ENCODE peak calls at places on chromosomes 1 and 21, in eight cellular contexts. F is CD8-positive, alpha-beta T cell; N is left lung; W is OCI-LY7; M is IMR-90; D is uterus; H is esophagus muscularis mucosa; O is psoas muscle. X is an unnamed sample. For H3K36me3, the result is how much of the 10 kb centered on the place peaks cover.

GRCh38 chr1:21301794-21302440 is 11.7 kb upstream of the ECE1 start:
- DNase-seq in F (no peak), N (no peak), W (no peak), M (no peak), D (no peak), H (no peak), O (no peak), X (no peak)

GRCh38 chr21:38985423-38986378 is 180.0 kb downstream of the ETS2 start:
- DNase-seq in F (no peak), N (no peak), W (no peak), M (peak), D (peak), H (peak), O (peak), X (peak)

GRCh38 chr1:63414691-63415090 is 47.3 kb downstream of the ALG6 start:
- DNase-seq in F (no peak), N (no peak), W (no peak), M (no peak), D (no peak), H (no peak), O (no peak), X (no peak)

GRCh38 chr1:23525558-23526174 is 5.4 kb downstream of the E2F2 start:
- DNase-seq in F (no peak), N (no peak), W (peak), M (no peak), D (no peak), H (no peak), O (no peak), X (peak)

GRCh38 chr21:25722631-25723030 is 12.1 kb downstream of the ATP5PF start:
- DNase-seq in F (no peak), N (no peak), W (no peak), M (no peak), D (no peak), H (no peak), O (no peak), X (no peak)

GRCh38 chr1:180173952-180174351 is 19.3 kb downstream of the QSOX1 start:
- DNase-seq in F (no peak), N (no peak), W (no peak), M (peak), D (peak), H (no peak), O (peak), X (no peak)

GRCh38 chr1:9490605-9491339 is 48.5 kb upstream of the SLC25A33 start:
- DNase-seq in F (peak), N (peak), W (peak), M (peak), D (peak), H (peak), O (peak), X (peak)

GRCh38 chr21:16419188-16419874 is 689.5 kb downstream of the USP25 start:
- DNase-seq in F (no peak), N (no peak), W (no peak), M (peak), D (peak), H (peak), O (peak), X (no peak)

GRCh38 chr1:19067912-19068638 is 111.6 kb upstream of the IFFO2 start:
- DNase-seq in F (no peak), N (no peak), W (no peak), M (no peak), D (no peak), H (no peak), O (no peak), X (no peak)

GRCh38 chr1:201142854-201143725 is 11.2 kb downstream of the TMEM9 start:
- DNase-seq in F (no peak), N (no peak), W (no peak), M (no peak), D (no peak), H (no peak), O (no peak), X (no peak)

GRCh38 chr1:9201421-9202239 is 32.9 kb upstream of the H6PD start:
- DNase-seq in F (no peak), N (peak), W (no peak), M (peak), D (peak), H (no peak), O (no peak), X (peak)

GRCh38 chr21:45074048-45074817 is at the start of gene ADARB1:
- DNase-seq in F (peak), N (peak), W (peak), M (peak), D (peak), H (no peak), O (peak), X (peak)

GRCh38 chr1:228836954-228837481 is 101.7 kb downstream of the RHOU start:
- DNase-seq in F (no peak), N (no peak), W (no peak), M (no peak), D (no peak), H (no peak), O (no peak), X (no peak)

GRCh38 chr1:173355281-173356031 is 121.7 kb upstream of the PRDX6 start:
- DNase-seq in F (no peak), N (no peak), W (no peak), M (no peak), D (no peak), H (peak), O (no peak), X (no peak)

GRCh38 chr1:22052115-22053017 is at the start of gene CDC42:
- DNase-seq in F (peak), N (peak), W (peak), M (peak), D (peak), H (peak), O (peak), X (peak)

GRCh38 chr1:46246548-46247432 is 773 bp upstream of the RAD54L start:
- DNase-seq in F (no peak), N (peak), W (peak), M (peak), D (no peak), H (peak), O (peak), X (peak)

GRCh38 chr1:149942885-149943284 is 6.2 kb upstream of the MTMR11 start:
- DNase-seq in F (no peak), N (no peak), W (no peak), M (no peak), D (no peak), H (no peak), O (no peak), X (no peak)

GRCh38 chr21:42299324-42300044 is 15.7 kb downstream of the TFF3 start:
- DNase-seq in F (no peak), N (peak), W (no peak), M (no peak), D (no peak), H (no peak), O (peak), X (peak)

GRCh38 chr1:116847688-116848531 is 61.8 kb upstream of the PTGFRN start:
- DNase-seq in F (no peak), N (no peak), W (no peak), M (peak), D (peak), H (no peak), O (peak), X (no peak)

GRCh38 chr1:31238986-31239613 is 587 bp downstream of the NKAIN1 start:
- DNase-seq in F (no peak), N (peak), W (no peak), M (no peak), D (no peak), H (no peak), O (peak), X (no peak)

GRCh38 chr1:245290836-245291235 is 136.1 kb downstream of the KIF26B start:
- DNase-seq in F (no peak), N (no peak), W (no peak), M (no peak), D (no peak), H (peak), O (no peak), X (no peak)

GRCh38 chr1:74729741-74730478 is 2.9 kb downstream of the CRYZ start:
- DNase-seq in F (no peak), N (no peak), W (no peak), M (peak), D (no peak), H (no peak), O (no peak), X (no peak)

GRCh38 chr1:1123581-1124507 is 8.0 kb upstream of the C1orf159 start:
- DNase-seq in F (no peak), N (peak), W (no peak), M (peak), D (no peak), H (no peak), O (peak), X (peak)

GRCh38 chr1:232260045-232260444 is 369.9 kb downstream of the SIPA1L2 start:
- DNase-seq in F (no peak), N (no peak), W (no peak), M (no peak), D (no peak), H (no peak), O (no peak), X (no peak)

GRCh38 chr1:24969616-24970398 is 39.7 kb upstream of the RUNX3 start:
- DNase-seq in F (no peak), N (no peak), W (no peak), M (no peak), D (no peak), H (no peak), O (peak), X (no peak)

GRCh38 chr1:30083800-30084464 is 639.5 kb downstream of the MATN1 start:
- DNase-seq in F (no peak), N (no peak), W (no peak), M (peak), D (no peak), H (no peak), O (no peak), X (no peak)

GRCh38 chr1:55010887-55011217 is 12.1 kb downstream of the BSND start:
- DNase-seq in F (no peak), N (no peak), W (no peak), M (no peak), D (no peak), H (no peak), O (no peak), X (no peak)

GRCh38 chr1:72724951-72725863 is 442.9 kb upstream of the NEGR1 start:
- DNase-seq in F (no peak), N (peak), W (no peak), M (no peak), D (no peak), H (no peak), O (peak), X (no peak)

GRCh38 chr1:226370144-226370923 is 37.6 kb downstream of the PARP1 start:
- DNase-seq in F (no peak), N (no peak), W (peak), M (no peak), D (no peak), H (no peak), O (no peak), X (no peak)
- H3K36me3 ChIP-seq in F (half or more), N (half or more), W (half or more), M (half or more), D (under half), H (half or more), O (under half), X (half or more)

DNA sequence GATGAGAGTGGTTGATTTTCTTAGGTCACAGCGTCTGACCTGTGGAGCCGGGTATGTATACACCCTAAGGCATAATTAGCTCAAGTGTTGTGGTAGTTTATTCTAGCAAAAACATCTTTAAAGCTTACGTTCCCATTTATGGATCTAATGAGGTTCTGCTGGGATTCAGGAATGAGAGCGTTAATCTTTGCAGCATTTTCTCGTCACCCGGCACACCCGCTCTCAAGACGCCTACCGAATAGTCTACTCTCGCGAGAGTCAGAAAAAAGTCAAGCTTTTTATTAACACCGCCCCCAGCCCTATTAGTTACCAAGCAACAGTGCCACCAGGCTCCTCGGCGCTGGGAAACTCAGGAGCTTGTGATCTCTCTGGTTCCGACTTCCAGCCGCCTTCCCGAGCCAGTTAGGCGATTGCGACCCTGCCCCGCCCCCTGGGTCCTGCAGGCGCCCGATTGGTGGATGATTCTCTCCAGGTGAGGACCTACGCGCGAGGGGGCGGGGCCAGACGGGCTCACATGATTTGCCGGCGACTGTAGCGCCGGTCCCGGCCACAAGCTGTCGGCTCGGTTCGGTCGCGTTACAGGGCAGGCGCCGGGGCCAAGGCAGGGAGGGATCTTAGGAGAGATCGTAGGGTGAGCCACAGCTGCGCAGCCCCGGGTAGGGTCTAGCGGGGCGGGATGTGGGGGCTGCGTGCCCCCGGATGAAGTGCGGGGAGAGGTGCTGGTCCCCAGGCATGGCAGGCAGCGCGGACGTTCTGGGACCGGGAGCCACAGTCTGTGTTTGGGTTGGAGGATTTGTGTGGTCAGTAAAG is at the start of gene PFKFB2:
- DNase-seq in F (peak), N (peak), W (peak), M (peak), D (peak), H (peak), O (peak), X (peak)
- TF ChIP-seq CTCF in F (peak), N (no peak), W (peak), M (peak), D (peak), H (peak), O (no peak), X (no peak)

DNA sequence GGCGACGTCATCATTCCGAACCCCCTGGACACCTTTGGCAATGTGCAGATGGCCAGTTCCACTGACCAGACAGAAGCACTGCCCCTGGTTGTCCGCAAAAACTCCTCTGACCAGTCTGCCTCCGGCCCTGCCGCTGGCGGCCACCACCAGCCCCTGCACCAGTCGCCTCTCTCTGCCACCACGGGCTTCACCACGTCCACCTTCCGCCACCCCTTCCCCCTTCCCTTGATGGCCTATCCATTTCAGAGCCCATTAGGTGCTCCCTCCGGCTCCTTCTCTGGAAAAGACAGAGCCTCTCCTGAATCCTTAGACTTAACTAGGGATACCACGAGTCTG is 10.0 kb downstream of the PROX1 start:
- DNase-seq in F (no peak), N (no peak), W (no peak), M (no peak), D (no peak), H (no peak), O (no peak), X (no peak)
- H3K27ac ChIP-seq in F (no peak), N (no peak), W (no peak), M (no peak), D (no peak), H (no peak), O (no peak), X (no peak)

GRCh38 chr1:183255073-183255472 is 69.0 kb downstream of the LAMC2 start:
- DNase-seq in F (no peak), N (no peak), W (no peak), M (no peak), D (no peak), H (no peak), O (no peak), X (no peak)

GRCh38 chr1:183264132-183264531 is 78.1 kb downstream of the LAMC2 start:
- DNase-seq in F (no peak), N (no peak), W (no peak), M (no peak), D (no peak), H (no peak), O (no peak), X (no peak)

GRCh38 chr1:183262628-183263220 is 76.7 kb downstream of the LAMC2 start:
- DNase-seq in F (no peak), N (no peak), W (no peak), M (no peak), D (no peak), H (no peak), O (no peak), X (no peak)

GRCh38 chr1:183259886-183260285 is 73.8 kb downstream of the LAMC2 start:
- DNase-seq in F (no peak), N (no peak), W (no peak), M (no peak), D (no peak), H (no peak), O (no peak), X (no peak)
- H3K36me3 ChIP-seq in F (under half), N (under half), W (under half), M (under half), D (under half), H (under half), O (under half), X (under half)

DNA sequence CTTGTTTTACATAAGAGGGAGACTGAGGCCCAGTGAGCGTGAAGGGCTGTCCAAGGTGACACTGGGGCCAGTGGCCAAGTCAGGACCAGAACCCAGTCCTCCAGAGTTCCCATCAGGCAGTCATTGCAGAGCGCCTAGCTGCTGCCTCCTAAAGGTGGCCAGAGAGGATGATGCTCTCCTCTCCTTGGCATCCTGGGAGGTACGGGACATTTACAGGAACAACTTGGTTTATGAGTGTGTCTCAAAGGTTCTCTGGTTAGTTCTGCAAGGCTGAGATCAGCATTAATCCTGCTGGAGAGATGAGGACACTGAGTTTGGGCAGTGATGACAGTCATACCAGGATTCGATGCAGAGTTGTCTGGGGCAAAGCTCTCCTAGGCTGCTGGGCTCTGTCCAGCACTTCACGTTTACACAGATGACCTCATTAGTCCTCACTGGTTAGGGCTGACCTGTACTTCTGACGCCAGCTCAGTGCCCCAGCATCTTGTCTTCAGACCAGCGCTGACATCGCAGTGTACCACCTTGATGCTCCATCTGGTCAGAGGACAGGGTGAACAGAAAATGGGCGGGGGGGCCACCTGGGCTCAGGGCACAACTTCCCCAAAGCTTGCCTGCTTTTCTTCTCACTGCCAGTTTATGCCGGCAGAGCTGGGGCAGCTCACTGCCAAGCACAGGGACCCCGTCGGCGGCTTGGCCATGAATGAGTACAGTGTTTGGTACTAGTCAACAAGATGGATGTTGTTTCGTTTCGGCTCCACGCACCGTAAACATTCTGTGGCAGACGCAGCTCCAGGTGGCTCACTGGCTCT is 118.9 kb downstream of the GLIS1 start:
- DNase-seq in F (no peak), N (no peak), W (no peak), M (peak), D (no peak), H (no peak), O (no peak), X (no peak)
- TF ChIP-seq CTCF in F (no peak), N (no peak), W (no peak), M (no peak), D (no peak), H (no peak), O (no peak), X (no peak)

GRCh38 chr1:2132222-2133038 is 62.1 kb downstream of the FAAP20 start:
- DNase-seq in F (no peak), N (peak), W (no peak), M (peak), D (peak), H (no peak), O (no peak), X (no peak)
- H3K27ac ChIP-seq in F (peak), N (peak), W (no peak), M (peak), D (peak), H (peak), O (peak), X (no peak)

GRCh38 chr1:11025618-11026017 is 13.2 kb downstream of the TARDBP start:
- DNase-seq in F (no peak), N (no peak), W (no peak), M (no peak), D (no peak), H (no peak), O (no peak), X (no peak)

GRCh38 chr1:11024545-11024944 is 12.1 kb downstream of the TARDBP start:
- DNase-seq in F (no peak), N (no peak), W (no peak), M (no peak), D (no peak), H (no peak), O (no peak), X (no peak)

GRCh38 chr1:11026903-11027302 is 14.4 kb downstream of the TARDBP start:
- DNase-seq in F (no peak), N (no peak), W (no peak), M (no peak), D (no peak), H (no peak), O (no peak), X (no peak)

GRCh38 chr1:11027316-11027715 is 14.9 kb downstream of the TARDBP start:
- DNase-seq in F (no peak), N (no peak), W (no peak), M (no peak), D (no peak), H (no peak), O (no peak), X (no peak)

DNA sequence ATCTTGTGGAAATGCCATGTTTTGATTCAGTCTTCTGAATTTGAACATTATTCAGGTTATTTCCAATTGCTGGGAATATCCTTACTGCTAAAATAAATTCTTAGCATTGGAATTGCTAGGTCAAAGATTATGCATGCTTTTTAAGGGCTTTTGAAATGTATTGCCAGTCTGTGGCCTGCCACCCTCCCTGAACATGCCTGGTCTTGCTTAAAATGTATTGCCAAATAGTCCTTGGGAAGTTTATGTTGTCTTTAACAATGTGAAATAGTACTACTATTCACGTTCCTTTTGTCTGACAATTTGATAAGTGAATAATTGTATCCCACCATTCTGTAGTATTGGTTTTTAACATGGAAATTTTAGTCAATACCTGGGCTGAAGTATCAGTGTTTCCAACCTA is 13.6 kb downstream of the TARDBP start:
- DNase-seq in F (no peak), N (no peak), W (no peak), M (no peak), D (no peak), H (no peak), O (no peak), X (no peak)
- H3K36me3 ChIP-seq in F (under half), N (half or more), W (half or more), M (under half), D (under half), H (half or more), O (under half), X (half or more)

X was measured in DND-41.